ENCODE peak calls at places on chromosomes 3 and 15, in four cellular contexts. B is GM12878, Q is K562, D is SK-N-SH. P is an unnamed sample.

GRCh38 chr3:45841380-45841700 is 579 bp downstream of the LZTFL1 start:
- DNase-seq in B (no peak), Q (peak; percentile 33), D (no peak), P (no peak)

GRCh38 chr3:123843668-123844067 is 40.5 kb downstream of the MYLK start:
- DNase-seq in B (no peak), Q (no peak), D (no peak), P (no peak)

GRCh38 chr3:190676477-190676876 is 162.6 kb downstream of the IL1RAP start:
- DNase-seq in B (no peak), Q (no peak), D (no peak), P (no peak)

GRCh38 chr3:156317457-156317856 is 197.1 kb downstream of the KCNAB1 start:
- DNase-seq in B (no peak), Q (no peak), D (no peak), P (no peak)

GRCh38 chr3:77411334-77411733 is 371.4 kb downstream of the ROBO2 start:
- DNase-seq in B (no peak), Q (no peak), D (no peak), P (no peak)

GRCh38 chr3:138747229-138747628 is 87.5 kb downstream of the PIK3CB start:
- DNase-seq in B (no peak), Q (no peak), D (no peak), P (no peak)

GRCh38 chr15:60283936-60284335 is 113.8 kb downstream of the ANXA2 start:
- DNase-seq in B (no peak), Q (no peak), D (no peak), P (no peak)

GRCh38 chr3:139293665-139294023 is 50.2 kb upstream of the MRPS22 start:
- DNase-seq in B (no peak), Q (no peak), D (no peak), P (no peak)

GRCh38 chr3:74267583-74268184 is 346.8 kb downstream of the CNTN3 start:
- DNase-seq in B (no peak), Q (peak; percentile 36), D (peak; percentile 48), P (peak; percentile 47)

DNA sequence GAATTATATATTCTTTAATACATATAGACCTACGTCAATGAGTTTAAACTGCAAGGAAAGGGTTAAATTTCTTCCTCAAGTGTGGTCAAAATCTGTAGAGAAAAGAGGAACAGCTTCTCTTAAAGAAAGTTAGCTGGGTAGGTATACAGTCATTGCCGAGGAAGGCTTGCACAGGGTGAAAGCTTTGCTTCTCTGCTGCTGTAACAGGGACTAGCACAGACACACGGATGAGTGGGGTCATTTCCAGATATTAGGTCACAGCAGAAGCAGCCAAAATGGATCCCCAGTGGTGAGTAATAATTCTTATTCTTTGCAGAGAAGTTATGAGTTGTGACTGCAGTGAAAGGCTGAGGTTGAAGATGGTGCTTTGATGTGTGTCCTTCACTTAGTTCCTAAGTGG is at the start of gene CD86:
- DNase-seq in B (peak; percentile 77), Q (no peak), D (no peak), P (no peak)
- TF ChIP-seq USF1 in B (no peak), Q (no peak), D (no peak), P (no peak)

GRCh38 chr3:58531956-58532355 is 5.0 kb downstream of the ACOX2 start:
- DNase-seq in B (no peak), Q (no peak), D (no peak), P (no peak)

GRCh38 chr3:58531555-58531954 is 5.4 kb downstream of the ACOX2 start:
- DNase-seq in B (no peak), Q (no peak), D (no peak), P (no peak)

GRCh38 chr3:58530354-58530865 is 6.6 kb downstream of the ACOX2 start:
- DNase-seq in B (no peak), Q (no peak), D (no peak), P (no peak)

GRCh38 chr3:58528629-58529028 is 8.4 kb downstream of the ACOX2 start:
- DNase-seq in B (no peak), Q (no peak), D (peak; percentile 63), P (no peak)

DNA sequence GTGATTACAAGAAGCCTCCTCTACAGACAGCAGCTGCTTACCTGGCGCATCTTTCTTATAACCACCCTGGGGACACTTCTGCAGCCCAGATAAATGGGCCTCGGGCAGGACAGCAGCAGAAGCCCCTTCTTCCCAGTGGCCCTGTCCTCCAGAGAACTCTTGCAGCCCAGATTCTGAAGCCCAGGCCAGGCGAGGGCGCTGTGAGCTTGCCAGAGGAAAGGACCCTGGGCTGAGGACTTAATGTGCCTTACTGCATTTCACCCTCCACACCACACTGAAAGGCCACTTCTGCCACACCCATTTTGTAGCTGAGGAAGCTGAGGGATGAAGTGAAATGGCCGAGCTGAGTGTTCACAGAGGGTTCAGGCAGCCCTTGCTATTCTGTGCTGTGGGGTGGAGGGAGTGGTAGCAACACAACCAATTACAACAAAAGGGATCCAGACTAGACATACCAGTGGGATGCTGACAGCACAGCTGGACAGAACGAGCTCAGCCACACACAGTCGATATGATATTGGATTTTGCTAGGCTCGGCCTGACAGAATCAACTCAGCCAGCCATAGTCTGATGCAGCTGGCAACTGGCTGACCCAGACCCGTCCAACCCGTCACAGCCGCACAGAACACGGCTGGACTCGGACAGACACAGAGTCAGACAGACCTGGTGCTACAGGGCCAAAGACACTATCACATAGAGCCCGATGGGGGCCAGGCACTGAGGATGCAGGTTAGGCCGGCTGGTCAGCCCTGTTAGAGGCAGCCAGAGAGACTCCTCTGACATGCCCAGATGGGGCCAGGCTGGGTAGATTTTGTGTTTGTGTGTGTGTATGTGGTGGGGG is 7.3 kb downstream of the ACOX2 start:
- DNase-seq in B (no peak), Q (peak; percentile 63), D (no peak), P (peak; percentile 88)
- TF ChIP-seq USF1 in B (no peak), Q (no peak), D (no peak), P (no peak)

GRCh38 chr15:36432162-36432561 is 147.3 kb upstream of the CDIN1 start:
- DNase-seq in B (no peak), Q (no peak), D (no peak), P (no peak)

GRCh38 chr15:36429707-36430106 is 149.7 kb upstream of the CDIN1 start:
- DNase-seq in B (no peak), Q (no peak), D (no peak), P (no peak)

GRCh38 chr15:36428102-36428845 is 151.2 kb upstream of the CDIN1 start:
- DNase-seq in B (no peak), Q (peak; percentile 94), D (no peak), P (no peak)

GRCh38 chr15:36430721-36431265 is 148.6 kb upstream of the CDIN1 start:
- DNase-seq in B (no peak), Q (no peak), D (peak; percentile 15), P (no peak)

GRCh38 chr15:36430280-36430679 is 149.1 kb upstream of the CDIN1 start:
- DNase-seq in B (no peak), Q (no peak), D (peak; percentile 46), P (no peak)
- TF ChIP-seq USF1 in B (no peak), Q (no peak), D (no peak), P (no peak)

GRCh38 chr15:67836134-67836455 is 3.8 kb downstream of the RNU6-1 start:
- DNase-seq in B (no peak), Q (no peak), D (no peak), P (peak; percentile 47)
- TF ChIP-seq USF1 in B (no peak), Q (no peak), D (no peak), P (no peak)

GRCh38 chr15:65638681-65639089 is 16.9 kb downstream of the SLC24A1 start:
- DNase-seq in B (peak; percentile 28), Q (peak; percentile 85), D (peak; percentile 79), P (no peak)
- TF ChIP-seq USF1 in B (no peak), Q (no peak), D (no peak), P (no peak)

GRCh38 chr3:9870978-9871377 is 9.1 kb downstream of the CIDEC start:
- DNase-seq in B (no peak), Q (no peak), D (no peak), P (no peak)
- TF ChIP-seq USF1 in B (no peak), Q (no peak), D (no peak), P (no peak)

GRCh38 chr3:117010316-117010715 is 300.7 kb downstream of the TUSC7 start:
- DNase-seq in B (no peak), Q (no peak), D (no peak), P (no peak)

GRCh38 chr3:117017135-117017990 is 307.8 kb downstream of the TUSC7 start:
- DNase-seq in B (no peak), Q (no peak), D (no peak), P (no peak)

GRCh38 chr3:117016359-117016758 is 306.8 kb downstream of the TUSC7 start:
- DNase-seq in B (no peak), Q (no peak), D (no peak), P (peak; percentile 24)

GRCh38 chr3:117006123-117006522 is 296.5 kb downstream of the TUSC7 start:
- DNase-seq in B (no peak), Q (no peak), D (no peak), P (no peak)

GRCh38 chr3:117011687-117012250 is 302.2 kb downstream of the TUSC7 start:
- DNase-seq in B (no peak), Q (no peak), D (no peak), P (no peak)
- TF ChIP-seq USF1 in B (no peak), Q (no peak), D (no peak), P (no peak)

GRCh38 chr3:193704431-193704830 is 111.4 kb downstream of the OPA1 start:
- DNase-seq in B (no peak), Q (peak; percentile 53), D (no peak), P (peak; percentile 26)

GRCh38 chr3:193702967-193703366 is 110.0 kb downstream of the OPA1 start:
- DNase-seq in B (no peak), Q (no peak), D (no peak), P (no peak)

DNA sequence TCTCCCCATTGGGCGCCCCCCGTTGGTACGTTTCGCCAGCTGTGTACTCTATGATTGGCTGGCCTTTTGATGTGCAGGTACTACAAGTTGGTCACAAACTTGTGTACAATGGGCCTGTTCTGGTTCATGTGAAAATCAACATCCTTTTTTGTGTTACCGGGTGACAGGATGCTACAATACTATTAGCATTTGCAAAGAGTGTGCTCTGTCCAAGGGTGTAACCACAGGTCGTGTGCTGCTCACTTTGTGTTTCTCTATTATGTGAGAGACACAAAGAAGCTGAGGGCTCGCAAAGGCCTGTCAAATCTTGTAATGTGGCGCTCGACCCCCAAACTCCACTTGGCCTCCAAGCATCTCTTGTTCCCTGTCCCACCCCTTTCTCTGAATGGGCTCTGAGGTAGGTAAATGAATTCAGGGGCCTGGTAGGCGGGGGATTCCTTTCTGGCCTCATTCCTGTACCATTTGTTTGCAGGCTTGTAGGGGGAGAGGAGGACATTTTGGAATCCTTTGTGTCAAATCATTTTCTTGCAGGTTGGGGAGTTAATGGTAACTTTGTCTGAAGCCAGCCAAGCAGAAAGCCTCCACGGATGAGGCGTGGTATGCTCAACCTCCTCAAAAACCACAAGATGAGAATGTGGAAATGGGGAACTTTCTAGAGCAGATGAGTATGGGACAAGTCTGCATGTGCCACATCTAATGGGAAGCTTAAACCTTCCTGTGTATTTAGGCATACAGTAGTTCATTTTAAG is 109.1 kb downstream of the OPA1 start:
- DNase-seq in B (peak; percentile 62), Q (no peak), D (no peak), P (no peak)
- TF ChIP-seq USF1 in B (no peak), Q (no peak), D (no peak), P (no peak)